ENCODE peak calls at places on chromosome 1, in seven cellular contexts. C is cardiac fibroblast; Z is activated gamma-delta T cell treated with anti-CD3 and anti-CD28 coated beads, Interleukin-2, amount 50 U/mL, for 16 hours; U is hypothalamus; T is AML-193; O is LoVo; N is amniotic stem cell. I is an unnamed sample.

GRCh38 chr1:100703716-100704115 is 15.8 kb upstream of the VCAM1 start:
- DNase-seq in T (no peak), O (no peak), Z (no peak), N (no peak), C (peak), U (no peak), I (peak)

GRCh38 chr1:232568331-232568852 is 61.5 kb downstream of the SIPA1L2 start:
- DNase-seq in O (no peak), U (no peak), C (peak), N (no peak), Z (no peak), T (no peak), I (peak)

GRCh38 chr1:110916669-110917306 is 43.8 kb downstream of the CD53 start:
- DNase-seq in Z (no peak), N (no peak), T (peak), O (peak), U (no peak), C (peak), I (peak)

GRCh38 chr1:235597867-235598553 is 51.6 kb downstream of the GNG4 start:
- DNase-seq in U (no peak), C (peak), Z (no peak), T (peak), O (peak), N (no peak), I (peak)

GRCh38 chr1:187991944-187992343 is 1163.2 kb downstream of the PLA2G4A start:
- DNase-seq in C (no peak), T (no peak), Z (no peak), U (no peak), N (no peak), O (no peak), I (no peak)

GRCh38 chr1:155250633-155251449 is 4.4 kb downstream of the ENTREP3 start:
- DNase-seq in T (peak), Z (peak), O (peak), U (peak), C (peak), N (peak), I (peak)

GRCh38 chr1:101257500-101258325 is 20.9 kb downstream of the S1PR1 start:
- DNase-seq in T (peak), O (peak), U (no peak), C (peak), Z (no peak), N (no peak), I (no peak)

GRCh38 chr1:167057297-167057688 is 32.9 kb downstream of the GPA33 start:
- DNase-seq in N (no peak), Z (no peak), T (peak), O (peak), U (no peak), C (peak), I (peak)

GRCh38 chr1:22229374-22229773 is 86.5 kb upstream of the WNT4 start:
- DNase-seq in Z (no peak), C (peak), N (no peak), U (no peak), O (no peak), T (no peak), I (no peak)

GRCh38 chr1:212207822-212208520 is 77.2 kb upstream of the PPP2R5A start:
- DNase-seq in N (no peak), T (no peak), U (no peak), Z (no peak), O (no peak), C (no peak), I (no peak)

GRCh38 chr1:67535474-67535873 is 105.3 kb upstream of the SERBP1 start:
- DNase-seq in Z (no peak), U (no peak), C (peak), N (peak), O (peak), T (peak), I (peak)

GRCh38 chr1:247118946-247119446 is 14.8 kb upstream of the ZNF669 start:
- DNase-seq in N (no peak), C (peak), O (peak), U (no peak), T (no peak), Z (no peak), I (peak)

GRCh38 chr1:91099746-91100621 is 78.1 kb upstream of the ZNF644 start:
- DNase-seq in Z (no peak), T (no peak), O (peak), U (no peak), C (no peak), N (no peak), I (no peak)

GRCh38 chr1:157992813-157993178 is 649 bp upstream of the KIRREL1 start:
- DNase-seq in C (no peak), Z (no peak), U (no peak), T (no peak), O (no peak), N (no peak), I (no peak)

GRCh38 chr1:81023187-81023724 is 777.5 kb upstream of the ADGRL2 start:
- DNase-seq in C (no peak), O (no peak), T (no peak), Z (no peak), N (no peak), U (no peak), I (no peak)

GRCh38 chr1:77539510-77540142 is 142.8 kb downstream of the ZZZ3 start:
- DNase-seq in U (no peak), N (no peak), T (no peak), Z (no peak), C (peak), O (peak), I (peak)

GRCh38 chr1:19799233-19799876 is 361 bp downstream of the TMCO4 start:
- DNase-seq in T (peak), U (no peak), C (peak), Z (peak), O (peak), N (peak), I (peak)

GRCh38 chr1:1360511-1361169 is 2.3 kb upstream of the MXRA8 start:
- DNase-seq in N (peak), C (peak), O (peak), Z (no peak), T (no peak), U (no peak), I (peak)

I was measured in AG08395.